ENCODE peak calls at places on chromosome 5, in nine cellular contexts. One of them, this sample, is unnamed.

GRCh38 chr5:83844320-83845068 is 123.8 kb upstream of the HAPLN1 start:
- DNase-seq in GM23248: peak
- DNase-seq in cardiac fibroblast: peak
- DNase-seq in T-cell: no peak
- DNase-seq in Calu3: peak
- DNase-seq in fibroblast of gingiva: peak
- DNase-seq in mesothelial cell of epicardium: no peak
- DNase-seq in CD8-positive, alpha-beta memory T cell: no peak
- DNase-seq in non-pigmented ciliary epithelial cell: peak
- DNase-seq in this sample: peak

GRCh38 chr5:131318455-131318854 is 54.6 kb downstream of the CDC42SE2 start:
- DNase-seq in cardiac fibroblast: no peak
- DNase-seq in fibroblast of gingiva: no peak
- DNase-seq in mesothelial cell of epicardium: no peak
- DNase-seq in non-pigmented ciliary epithelial cell: no peak
- DNase-seq in T-cell: no peak
- DNase-seq in Calu3: no peak
- DNase-seq in CD8-positive, alpha-beta memory T cell: no peak
- DNase-seq in GM23248: no peak
- DNase-seq in this sample: no peak

GRCh38 chr5:139640432-139641115 is 7.6 kb upstream of the CXXC5 start:
- DNase-seq in Calu3: no peak
- DNase-seq in fibroblast of gingiva: no peak
- DNase-seq in cardiac fibroblast: no peak
- DNase-seq in T-cell: no peak
- DNase-seq in non-pigmented ciliary epithelial cell: no peak
- DNase-seq in CD8-positive, alpha-beta memory T cell: peak
- DNase-seq in GM23248: no peak
- DNase-seq in mesothelial cell of epicardium: no peak
- DNase-seq in this sample: peak

GRCh38 chr5:105952875-105953274 is 1717.9 kb downstream of the EFNA5 start:
- DNase-seq in fibroblast of gingiva: peak
- DNase-seq in T-cell: no peak
- DNase-seq in mesothelial cell of epicardium: no peak
- DNase-seq in CD8-positive, alpha-beta memory T cell: no peak
- DNase-seq in GM23248: peak
- DNase-seq in cardiac fibroblast: peak
- DNase-seq in Calu3: no peak
- DNase-seq in non-pigmented ciliary epithelial cell: no peak
- DNase-seq in this sample: no peak

GRCh38 chr5:79318935-79319614 is 83.1 kb downstream of the JMY start:
- DNase-seq in non-pigmented ciliary epithelial cell: peak
- DNase-seq in fibroblast of gingiva: peak
- DNase-seq in Calu3: peak
- DNase-seq in cardiac fibroblast: peak
- DNase-seq in T-cell: no peak
- DNase-seq in mesothelial cell of epicardium: no peak
- DNase-seq in GM23248: peak
- DNase-seq in CD8-positive, alpha-beta memory T cell: no peak
- DNase-seq in this sample: no peak

GRCh38 chr5:66710557-66710956 is 114.4 kb downstream of the MAST4 start:
- DNase-seq in non-pigmented ciliary epithelial cell: peak
- DNase-seq in T-cell: no peak
- DNase-seq in GM23248: peak
- DNase-seq in fibroblast of gingiva: peak
- DNase-seq in mesothelial cell of epicardium: no peak
- DNase-seq in cardiac fibroblast: peak
- DNase-seq in Calu3: no peak
- DNase-seq in CD8-positive, alpha-beta memory T cell: no peak
- DNase-seq in this sample: no peak

GRCh38 chr5:128228506-128228905 is 144.9 kb downstream of the SLC12A2 start:
- DNase-seq in Calu3: no peak
- DNase-seq in cardiac fibroblast: peak
- DNase-seq in fibroblast of gingiva: peak
- DNase-seq in non-pigmented ciliary epithelial cell: no peak
- DNase-seq in T-cell: no peak
- DNase-seq in GM23248: peak
- DNase-seq in CD8-positive, alpha-beta memory T cell: no peak
- DNase-seq in mesothelial cell of epicardium: no peak
- DNase-seq in this sample: no peak

GRCh38 chr5:75051217-75051751 is 1.1 kb downstream of the GCNT4 start:
- DNase-seq in mesothelial cell of epicardium: no peak
- DNase-seq in CD8-positive, alpha-beta memory T cell: no peak
- DNase-seq in non-pigmented ciliary epithelial cell: no peak
- DNase-seq in cardiac fibroblast: no peak
- DNase-seq in GM23248: peak
- DNase-seq in fibroblast of gingiva: no peak
- DNase-seq in T-cell: peak
- DNase-seq in Calu3: peak
- DNase-seq in this sample: peak

GRCh38 chr5:172502969-172503368 is 48.6 kb upstream of the SH3PXD2B start:
- DNase-seq in cardiac fibroblast: no peak
- DNase-seq in CD8-positive, alpha-beta memory T cell: no peak
- DNase-seq in fibroblast of gingiva: no peak
- DNase-seq in non-pigmented ciliary epithelial cell: no peak
- DNase-seq in mesothelial cell of epicardium: no peak
- DNase-seq in GM23248: no peak
- DNase-seq in Calu3: no peak
- DNase-seq in T-cell: no peak
- DNase-seq in this sample: peak

GRCh38 chr5:31768046-31768445 is 129.1 kb downstream of the PDZD2 start:
- DNase-seq in cardiac fibroblast: no peak
- DNase-seq in mesothelial cell of epicardium: no peak
- DNase-seq in Calu3: no peak
- DNase-seq in T-cell: no peak
- DNase-seq in fibroblast of gingiva: no peak
- DNase-seq in CD8-positive, alpha-beta memory T cell: no peak
- DNase-seq in GM23248: no peak
- DNase-seq in non-pigmented ciliary epithelial cell: no peak
- DNase-seq in this sample: no peak

GRCh38 chr5:17248999-17249634 is 31.7 kb downstream of the BASP1 start:
- DNase-seq in mesothelial cell of epicardium: no peak
- DNase-seq in GM23248: peak
- DNase-seq in cardiac fibroblast: peak
- DNase-seq in fibroblast of gingiva: peak
- DNase-seq in Calu3: peak
- DNase-seq in T-cell: no peak
- DNase-seq in non-pigmented ciliary epithelial cell: peak
- DNase-seq in CD8-positive, alpha-beta memory T cell: no peak
- DNase-seq in this sample: no peak

GRCh38 chr5:88819332-88819999 is 63.5 kb downstream of the MEF2C start:
- DNase-seq in mesothelial cell of epicardium: no peak
- DNase-seq in Calu3: no peak
- DNase-seq in cardiac fibroblast: no peak
- DNase-seq in CD8-positive, alpha-beta memory T cell: no peak
- DNase-seq in fibroblast of gingiva: no peak
- DNase-seq in T-cell: no peak
- DNase-seq in GM23248: no peak
- DNase-seq in non-pigmented ciliary epithelial cell: no peak
- DNase-seq in this sample: peak

GRCh38 chr5:33091571-33092363 is 349.0 kb upstream of the TARS1 start:
- DNase-seq in cardiac fibroblast: peak
- DNase-seq in non-pigmented ciliary epithelial cell: peak
- DNase-seq in CD8-positive, alpha-beta memory T cell: no peak
- DNase-seq in Calu3: no peak
- DNase-seq in T-cell: no peak
- DNase-seq in fibroblast of gingiva: peak
- DNase-seq in GM23248: peak
- DNase-seq in mesothelial cell of epicardium: no peak
- DNase-seq in this sample: peak

GRCh38 chr5:54087436-54087835 is 222.9 kb downstream of the ARL15 start:
- DNase-seq in GM23248: peak
- DNase-seq in T-cell: no peak
- DNase-seq in non-pigmented ciliary epithelial cell: peak
- DNase-seq in CD8-positive, alpha-beta memory T cell: no peak
- DNase-seq in Calu3: no peak
- DNase-seq in cardiac fibroblast: peak
- DNase-seq in fibroblast of gingiva: peak
- DNase-seq in mesothelial cell of epicardium: no peak
- DNase-seq in this sample: no peak

GRCh38 chr5:147287181-147287580 is 52.4 kb downstream of the STK32A start:
- DNase-seq in T-cell: no peak
- DNase-seq in non-pigmented ciliary epithelial cell: no peak
- DNase-seq in CD8-positive, alpha-beta memory T cell: no peak
- DNase-seq in cardiac fibroblast: no peak
- DNase-seq in Calu3: no peak
- DNase-seq in fibroblast of gingiva: no peak
- DNase-seq in mesothelial cell of epicardium: no peak
- DNase-seq in GM23248: no peak
- DNase-seq in this sample: no peak

GRCh38 chr5:111251941-111252340 is 27.8 kb downstream of the CAMK4 start:
- DNase-seq in T-cell: no peak
- DNase-seq in cardiac fibroblast: no peak
- DNase-seq in non-pigmented ciliary epithelial cell: no peak
- DNase-seq in CD8-positive, alpha-beta memory T cell: no peak
- DNase-seq in GM23248: peak
- DNase-seq in Calu3: no peak
- DNase-seq in fibroblast of gingiva: peak
- DNase-seq in mesothelial cell of epicardium: no peak
- DNase-seq in this sample: no peak

GRCh38 chr5:108728566-108729305 is 19.0 kb upstream of the FER start:
- DNase-seq in non-pigmented ciliary epithelial cell: no peak
- DNase-seq in mesothelial cell of epicardium: no peak
- DNase-seq in CD8-positive, alpha-beta memory T cell: peak
- DNase-seq in cardiac fibroblast: peak
- DNase-seq in fibroblast of gingiva: no peak
- DNase-seq in Calu3: no peak
- DNase-seq in GM23248: no peak
- DNase-seq in T-cell: peak
- DNase-seq in this sample: peak

GRCh38 chr5:170006016-170006415 is 25.7 kb upstream of the INSYN2B start:
- DNase-seq in GM23248: no peak
- DNase-seq in non-pigmented ciliary epithelial cell: no peak
- DNase-seq in CD8-positive, alpha-beta memory T cell: no peak
- DNase-seq in cardiac fibroblast: peak
- DNase-seq in fibroblast of gingiva: peak
- DNase-seq in Calu3: no peak
- DNase-seq in mesothelial cell of epicardium: no peak
- DNase-seq in T-cell: no peak
- DNase-seq in this sample: peak

GRCh38 chr5:8012131-8012977 is 143.4 kb downstream of the MTRR start:
- DNase-seq in mesothelial cell of epicardium: no peak
- DNase-seq in fibroblast of gingiva: no peak
- DNase-seq in GM23248: no peak
- DNase-seq in cardiac fibroblast: no peak
- DNase-seq in non-pigmented ciliary epithelial cell: no peak
- DNase-seq in Calu3: no peak
- DNase-seq in CD8-positive, alpha-beta memory T cell: no peak
- DNase-seq in T-cell: no peak
- DNase-seq in this sample: no peak

GRCh38 chr5:53253421-53253871 is 143.9 kb upstream of the MOCS2 start:
- DNase-seq in cardiac fibroblast: peak
- DNase-seq in fibroblast of gingiva: peak
- DNase-seq in CD8-positive, alpha-beta memory T cell: no peak
- DNase-seq in mesothelial cell of epicardium: no peak
- DNase-seq in Calu3: no peak
- DNase-seq in T-cell: no peak
- DNase-seq in non-pigmented ciliary epithelial cell: peak
- DNase-seq in GM23248: peak
- DNase-seq in this sample: no peak

GRCh38 chr5:4480528-4481404 is 659.4 kb upstream of the ADAMTS16 start:
- DNase-seq in fibroblast of gingiva: no peak
- DNase-seq in cardiac fibroblast: no peak
- DNase-seq in CD8-positive, alpha-beta memory T cell: no peak
- DNase-seq in non-pigmented ciliary epithelial cell: no peak
- DNase-seq in T-cell: no peak
- DNase-seq in GM23248: no peak
- DNase-seq in mesothelial cell of epicardium: no peak
- DNase-seq in Calu3: no peak
- DNase-seq in this sample: no peak

GRCh38 chr5:150895431-150896428 is 9.1 kb downstream of the ZNF300 start:
- DNase-seq in mesothelial cell of epicardium: no peak
- DNase-seq in CD8-positive, alpha-beta memory T cell: no peak
- DNase-seq in non-pigmented ciliary epithelial cell: no peak
- DNase-seq in fibroblast of gingiva: no peak
- DNase-seq in T-cell: no peak
- DNase-seq in cardiac fibroblast: no peak
- DNase-seq in Calu3: no peak
- DNase-seq in GM23248: peak
- DNase-seq in this sample: peak

GRCh38 chr5:600551-601541 is 11.3 kb upstream of the CEP72 start:
- DNase-seq in mesothelial cell of epicardium: no peak
- DNase-seq in CD8-positive, alpha-beta memory T cell: peak
- DNase-seq in T-cell: no peak
- DNase-seq in GM23248: no peak
- DNase-seq in Calu3: peak
- DNase-seq in fibroblast of gingiva: no peak
- DNase-seq in non-pigmented ciliary epithelial cell: no peak
- DNase-seq in cardiac fibroblast: no peak
- DNase-seq in this sample: no peak

GRCh38 chr5:179731791-179732411 is 721 bp upstream of the MAML1 start:
- DNase-seq in non-pigmented ciliary epithelial cell: peak
- DNase-seq in mesothelial cell of epicardium: no peak
- DNase-seq in T-cell: no peak
- DNase-seq in Calu3: peak
- DNase-seq in fibroblast of gingiva: peak
- DNase-seq in CD8-positive, alpha-beta memory T cell: peak
- DNase-seq in GM23248: peak
- DNase-seq in cardiac fibroblast: peak
- DNase-seq in this sample: no peak

GRCh38 chr5:96563816-96564215 is 98.4 kb upstream of the CAST start:
- DNase-seq in GM23248: no peak
- DNase-seq in T-cell: no peak
- DNase-seq in CD8-positive, alpha-beta memory T cell: no peak
- DNase-seq in cardiac fibroblast: no peak
- DNase-seq in non-pigmented ciliary epithelial cell: no peak
- DNase-seq in fibroblast of gingiva: no peak
- DNase-seq in mesothelial cell of epicardium: no peak
- DNase-seq in Calu3: no peak
- DNase-seq in this sample: no peak

GRCh38 chr5:17329566-17329965 is 112.1 kb downstream of the BASP1 start:
- DNase-seq in CD8-positive, alpha-beta memory T cell: no peak
- DNase-seq in Calu3: no peak
- DNase-seq in GM23248: no peak
- DNase-seq in mesothelial cell of epicardium: no peak
- DNase-seq in cardiac fibroblast: no peak
- DNase-seq in T-cell: no peak
- DNase-seq in non-pigmented ciliary epithelial cell: no peak
- DNase-seq in fibroblast of gingiva: no peak
- DNase-seq in this sample: no peak

GRCh38 chr5:174837919-174838902 is 113.8 kb downstream of the MSX2 start:
- DNase-seq in cardiac fibroblast: peak
- DNase-seq in fibroblast of gingiva: peak
- DNase-seq in CD8-positive, alpha-beta memory T cell: no peak
- DNase-seq in T-cell: no peak
- DNase-seq in non-pigmented ciliary epithelial cell: no peak
- DNase-seq in GM23248: peak
- DNase-seq in Calu3: no peak
- DNase-seq in mesothelial cell of epicardium: no peak
- DNase-seq in this sample: peak

GRCh38 chr5:2914022-2914661 is 162.7 kb upstream of the IRX2 start:
- DNase-seq in fibroblast of gingiva: no peak
- DNase-seq in GM23248: no peak
- DNase-seq in cardiac fibroblast: no peak
- DNase-seq in CD8-positive, alpha-beta memory T cell: no peak
- DNase-seq in Calu3: no peak
- DNase-seq in T-cell: no peak
- DNase-seq in non-pigmented ciliary epithelial cell: no peak
- DNase-seq in mesothelial cell of epicardium: no peak
- DNase-seq in this sample: peak

This sample was measured in GM23338.